ENCODE peak calls at places on chromosomes 5 and 9, in four cellular contexts. M is uterus, F is lower lobe of right lung, C is fibroblast of lung. R is an unnamed sample.

GRCh38 chr5:92337772-92338234 is 954.7 kb upstream of the ARRDC3 start:
- DNase-seq in M (no peak), F (no peak), C (peak), R (peak)

GRCh38 chr9:136882109-136882946 is 4.0 kb upstream of the TRAF2 start:
- DNase-seq in M (no peak), F (no peak), C (peak), R (peak)

GRCh38 chr9:93003552-93004407 is 54.7 kb upstream of the SUSD3 start:
- DNase-seq in M (peak), F (peak), C (peak), R (no peak)

GRCh38 chr9:76603448-76603895 is 144.5 kb downstream of the GCNT1 start:
- DNase-seq in M (no peak), F (no peak), C (peak), R (no peak)

GRCh38 chr5:159422371-159422770 is 92.1 kb upstream of the IL12B start:
- DNase-seq in M (no peak), F (no peak), C (no peak), R (no peak)

GRCh38 chr9:93058357-93059096 is at the start of gene SUSD3:
- DNase-seq in M (peak), F (peak), C (peak), R (no peak)

GRCh38 chr9:131609116-131609830 is 64.0 kb downstream of the PRRT1B start:
- DNase-seq in M (peak), F (no peak), C (peak), R (peak)

GRCh38 chr9:100287186-100287585 is 65.6 kb downstream of the TEX10 start:
- DNase-seq in M (no peak), F (no peak), C (no peak), R (no peak)

GRCh38 chr5:139514486-139514856 is 31.9 kb upstream of the STING1 start:
- DNase-seq in M (no peak), F (no peak), C (no peak), R (no peak)

DNA sequence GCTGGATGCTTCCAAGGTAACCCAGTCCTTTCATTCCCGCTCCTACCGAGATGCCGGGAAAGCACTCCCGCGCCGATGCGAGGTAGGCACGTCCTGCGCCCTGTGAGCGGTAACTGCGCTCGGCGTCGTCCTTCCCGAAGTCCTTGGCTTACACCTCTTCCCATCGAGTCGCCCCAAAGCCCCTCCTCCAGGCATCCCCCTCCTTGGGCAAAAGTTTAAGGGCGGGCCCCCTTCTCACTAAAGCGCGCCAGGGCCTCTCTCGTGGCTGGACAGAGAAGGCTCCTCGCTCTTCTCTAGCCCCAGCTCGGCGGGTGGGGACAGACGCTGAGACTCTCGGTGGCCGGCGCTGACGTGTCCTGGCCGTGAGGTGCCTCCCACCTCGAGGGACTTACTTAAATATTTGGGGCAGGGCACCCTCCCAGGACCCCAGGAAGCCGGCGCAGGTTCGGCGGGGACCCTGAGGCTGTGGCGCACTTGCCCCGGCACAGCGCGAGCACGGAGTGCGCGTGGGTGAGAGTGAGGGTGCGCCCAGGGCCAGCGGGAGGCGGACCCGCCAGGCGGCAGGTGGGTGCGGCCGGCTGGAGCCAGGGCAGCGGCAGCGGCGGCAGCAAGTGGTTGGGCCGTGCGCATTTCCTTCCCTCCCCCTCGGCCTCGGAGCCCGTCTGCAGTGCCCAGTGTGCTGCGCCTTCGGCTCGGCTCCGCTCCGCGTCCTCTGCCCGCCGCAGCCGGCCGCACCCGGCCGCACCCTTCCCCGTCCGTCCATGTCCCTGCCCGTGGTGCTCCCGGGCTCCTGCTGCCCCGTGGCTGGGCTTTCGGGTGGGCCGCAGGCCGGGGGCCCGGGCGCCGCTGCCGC is at the start of gene ENTREP1:
- DNase-seq in M (peak), F (peak), C (peak), R (no peak)
- TF ChIP-seq CTCF in M (no peak), F (no peak), C (no peak), R (no peak)

GRCh38 chr9:79571309-79572031 is at the start of gene TLE4:
- DNase-seq in M (peak), F (peak), C (peak), R (peak)

GRCh38 chr9:79572032-79572890 is 496 bp downstream of the TLE4 start:
- DNase-seq in M (peak), F (peak), C (peak), R (no peak)

GRCh38 chr9:79573697-79573976 is 1.9 kb downstream of the TLE4 start:
- DNase-seq in M (no peak), F (no peak), C (peak), R (no peak)

GRCh38 chr9:79574166-79574565 is 2.4 kb downstream of the TLE4 start:
- DNase-seq in M (no peak), F (no peak), C (no peak), R (no peak)

GRCh38 chr9:79572891-79573696 is 1.3 kb downstream of the TLE4 start:
- DNase-seq in M (peak), F (peak), C (peak), R (no peak)
- TF ChIP-seq CTCF in M (peak), F (no peak), C (no peak), R (no peak)

DNA sequence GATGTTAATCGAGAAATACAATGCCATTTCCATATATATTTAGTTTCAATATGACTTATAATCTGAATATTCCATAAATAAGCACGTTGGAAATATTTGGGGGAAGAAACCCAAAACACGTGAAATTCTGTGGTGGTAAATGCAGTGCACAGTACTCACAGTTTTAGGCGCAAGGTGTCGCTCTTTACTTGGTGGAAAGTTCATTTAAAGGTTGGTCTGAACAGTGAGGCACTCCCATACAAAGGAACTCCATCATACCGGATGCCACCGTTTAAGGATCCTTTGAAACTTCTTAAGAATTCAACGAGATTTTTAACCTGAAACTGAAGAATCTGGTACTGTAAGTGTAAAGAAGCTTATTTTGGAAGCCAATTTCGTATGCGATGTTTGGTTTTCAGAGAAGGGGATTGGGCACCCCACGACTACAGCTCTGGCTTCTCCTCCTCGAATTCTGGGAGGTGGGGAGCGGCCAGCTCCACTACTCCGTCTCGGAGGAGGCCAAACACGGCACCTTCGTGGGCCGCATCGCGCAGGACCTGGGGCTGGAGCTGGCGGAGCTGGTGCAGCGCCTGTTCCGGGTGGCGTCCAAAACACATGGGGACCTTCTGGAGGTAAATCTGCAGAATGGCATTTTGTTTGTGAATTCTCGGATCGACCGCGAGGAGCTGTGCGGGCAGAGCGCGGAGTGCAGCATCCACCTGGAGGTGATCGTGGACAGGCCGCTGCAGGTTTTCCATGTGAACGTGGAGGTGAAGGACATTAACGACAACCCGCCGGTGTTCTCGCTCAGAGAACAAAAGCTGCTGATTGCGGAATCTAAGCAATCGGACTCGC is at the start of gene PCDHA11:
- DNase-seq in M (no peak), F (no peak), C (no peak), R (no peak)
- TF ChIP-seq CTCF in M (peak), F (peak), C (no peak), R (no peak)

GRCh38 chr9:85040806-85041575 is 371.5 kb downstream of the NTRK2 start:
- DNase-seq in M (no peak), F (no peak), C (no peak), R (no peak)

GRCh38 chr9:85041737-85042136 is 372.2 kb downstream of the NTRK2 start:
- DNase-seq in M (no peak), F (no peak), C (no peak), R (no peak)

GRCh38 chr9:85043248-85043647 is 373.7 kb downstream of the NTRK2 start:
- DNase-seq in M (no peak), F (no peak), C (no peak), R (no peak)

GRCh38 chr9:85046475-85046874 is 376.9 kb downstream of the NTRK2 start:
- DNase-seq in M (no peak), F (no peak), C (no peak), R (no peak)

GRCh38 chr9:85045271-85045670 is 375.7 kb downstream of the NTRK2 start:
- DNase-seq in M (no peak), F (no peak), C (no peak), R (no peak)
- TF ChIP-seq CTCF in M (no peak), F (no peak), C (no peak), R (no peak)

DNA sequence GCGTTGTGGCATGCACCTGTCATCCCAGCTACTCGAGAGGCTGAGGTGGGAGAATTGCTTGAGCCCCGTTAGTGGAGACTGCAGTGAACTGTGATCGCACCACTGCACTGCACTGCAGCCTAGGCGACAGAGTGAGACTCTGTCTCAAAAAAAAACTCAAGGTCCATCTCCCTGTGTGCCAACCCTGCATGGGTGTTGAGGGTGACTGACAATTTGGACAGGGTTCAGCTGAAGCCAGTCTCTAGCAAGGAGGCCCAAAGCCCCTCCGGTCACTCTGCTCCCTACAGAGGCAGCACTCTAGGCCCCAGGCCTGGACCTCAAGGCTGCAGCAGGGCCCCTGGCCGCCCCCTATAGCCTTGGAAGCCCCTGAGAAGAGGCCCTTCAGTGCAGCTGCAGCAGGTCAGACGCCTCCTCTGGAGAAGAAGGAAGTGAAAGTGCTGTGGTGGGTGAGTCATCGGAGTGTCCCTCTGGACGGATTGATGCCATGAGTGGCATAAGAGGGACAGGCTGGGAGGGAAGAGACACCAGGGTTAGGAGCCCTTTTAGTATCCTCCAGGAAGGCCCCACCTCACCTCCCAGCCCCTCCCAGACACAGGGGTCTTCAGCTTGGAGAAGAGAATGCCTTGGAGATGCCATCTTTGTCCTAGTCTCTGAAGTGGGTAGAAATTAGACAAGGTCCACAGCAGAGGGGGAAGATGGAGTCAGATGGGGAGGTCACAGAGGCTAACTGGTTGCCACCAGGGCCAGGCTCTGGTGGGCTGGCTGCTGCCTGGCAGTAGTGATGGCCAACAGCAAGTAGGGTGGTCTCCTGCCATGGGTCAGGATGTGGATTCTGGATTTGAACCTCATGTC is 39.1 kb upstream of the NEK6 start:
- DNase-seq in M (no peak), F (peak), C (peak), R (no peak)
- TF ChIP-seq CTCF in M (no peak), F (no peak), C (no peak), R (no peak)

GRCh38 chr5:52693279-52693678 is 94.4 kb upstream of the ITGA1 start:
- DNase-seq in M (peak), F (no peak), C (peak), R (no peak)
- TF ChIP-seq CTCF in M (peak), F (peak), C (peak), R (peak)

DNA sequence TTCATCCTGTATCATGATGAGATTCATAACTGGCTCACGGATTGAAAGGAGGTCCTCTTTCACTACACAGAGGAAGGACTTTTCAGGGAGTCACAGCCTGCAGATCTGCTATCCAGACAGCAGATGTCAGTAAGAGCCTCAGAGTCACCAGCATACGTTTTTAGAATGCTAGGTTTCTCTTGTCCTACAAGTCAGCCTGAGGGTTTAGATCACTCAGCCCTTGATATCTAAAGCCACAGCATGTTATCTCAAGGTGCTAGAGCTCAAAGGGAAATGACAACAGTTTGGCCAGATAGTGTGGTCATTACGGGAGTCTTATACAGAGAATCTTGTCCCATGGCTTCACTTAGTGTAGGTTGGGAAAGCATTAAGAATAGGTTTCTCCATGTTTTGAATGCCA is 30.9 kb upstream of the SLC46A2 start:
- DNase-seq in M (no peak), F (no peak), C (peak), R (no peak)
- TF ChIP-seq CTCF in M (no peak), F (peak), C (peak), R (peak)

GRCh38 chr5:82421119-82421518 is 143.0 kb upstream of the RPS23 start:
- DNase-seq in M (no peak), F (no peak), C (peak), R (no peak)
- TF ChIP-seq CTCF in M (no peak), F (no peak), C (peak), R (no peak)

DNA sequence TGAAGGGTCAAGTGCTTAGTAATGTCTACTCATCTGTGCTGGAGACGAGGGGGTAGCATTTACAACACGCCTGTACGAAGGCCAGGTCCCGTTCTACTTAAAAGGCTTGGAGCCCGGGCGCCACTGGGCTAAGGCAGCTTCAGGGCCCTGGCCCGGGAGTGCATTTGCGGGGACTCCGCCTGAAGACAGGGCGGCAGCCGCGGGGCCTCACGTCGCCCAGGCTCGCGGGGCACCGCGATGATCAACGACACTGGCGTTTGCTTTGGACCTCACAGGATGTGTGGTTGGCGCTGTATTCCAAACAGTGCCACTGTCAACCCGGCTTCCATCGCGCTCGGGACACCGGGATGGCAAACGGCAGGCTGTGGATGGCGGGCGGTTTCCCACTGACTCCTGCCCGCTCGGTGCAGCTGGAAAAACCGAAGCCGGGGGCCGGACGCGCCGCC is 1.1 kb upstream of the TENT4A start:
- DNase-seq in M (peak), F (peak), C (peak), R (no peak)
- TF ChIP-seq CTCF in M (no peak), F (no peak), C (peak), R (no peak)